ENCODE peak calls at places on chromosomes 3 and 15, in ten cellular contexts. C, W, I, V, R, Y, E, S, F and X are unnamed samples.

GRCh38 chr3:118380576-118380975 is 654.1 kb downstream of the IGSF11 start:
- DNase-seq in C (no peak), W (no peak), I (no peak), V (no peak), R (no peak), Y (no peak), E (no peak), S (no peak), F (no peak), X (no peak)

GRCh38 chr3:15180042-15180611 is 25.9 kb upstream of the CAPN7 start:
- DNase-seq in C (no peak), W (no peak), I (no peak), V (no peak), R (no peak), Y (no peak), E (no peak), S (peak; percentile 40), F (no peak), X (no peak)

GRCh38 chr3:183261103-183261502 is 8.1 kb downstream of the B3GNT5 start:
- DNase-seq in C (no peak), W (no peak), I (no peak), V (no peak), R (no peak), Y (no peak), E (no peak), S (no peak), F (no peak), X (no peak)

GRCh38 chr3:196979545-196979944 is 10.9 kb upstream of the PIGZ start:
- DNase-seq in C (no peak), W (no peak), I (peak; percentile 69), V (no peak), R (no peak), Y (no peak), E (peak; percentile 66), S (no peak), F (no peak), X (no peak)

GRCh38 chr3:34504755-34505154 is 706.3 kb downstream of the PDCD6IP start:
- DNase-seq in C (no peak), W (no peak), I (no peak), V (no peak), R (no peak), Y (no peak), E (no peak), S (no peak), F (no peak), X (no peak)

GRCh38 chr3:106403746-106404145 is 534.9 kb upstream of the CBLB start:
- DNase-seq in C (no peak), W (no peak), I (no peak), V (peak; percentile 32), R (no peak), Y (no peak), E (no peak), S (no peak), F (no peak), X (no peak)

GRCh38 chr3:141366285-141367037 is 1.8 kb upstream of the ZBTB38 start:
- DNase-seq in C (no peak), W (peak; percentile 87), I (peak; percentile 95), V (no peak), R (peak; percentile 88), Y (peak; percentile 89), E (peak; percentile 32), S (no peak), F (peak; percentile 34), X (no peak)

GRCh38 chr3:13137808-13138565 is 64.8 kb upstream of the IQSEC1 start:
- DNase-seq in C (peak; percentile 36), W (no peak), I (no peak), V (peak; percentile 33), R (peak; percentile 17), Y (no peak), E (no peak), S (no peak), F (no peak), X (peak; percentile 75)

GRCh38 chr3:161925749-161926360 is 429.2 kb downstream of the OTOL1 start:
- DNase-seq in C (no peak), W (no peak), I (no peak), V (no peak), R (no peak), Y (no peak), E (no peak), S (no peak), F (no peak), X (no peak)

GRCh38 chr3:46955801-46956259 is 20.7 kb downstream of the CCDC12 start:
- DNase-seq in C (no peak), W (no peak), I (no peak), V (no peak), R (no peak), Y (no peak), E (no peak), S (no peak), F (no peak), X (no peak)

GRCh38 chr3:32593903-32594525 is 23.4 kb upstream of the DYNC1LI1 start:
- DNase-seq in C (no peak), W (peak; percentile 67), I (peak; percentile 60), V (no peak), R (peak; percentile 25), Y (no peak), E (no peak), S (no peak), F (no peak), X (no peak)

GRCh38 chr3:99863588-99863987 is 45.9 kb downstream of the CMSS1 start:
- DNase-seq in C (no peak), W (no peak), I (no peak), V (no peak), R (no peak), Y (no peak), E (no peak), S (no peak), F (no peak), X (no peak)

GRCh38 chr3:174619244-174619643 is 239.9 kb upstream of the NAALADL2 start:
- DNase-seq in C (no peak), W (no peak), I (no peak), V (no peak), R (no peak), Y (no peak), E (no peak), S (no peak), F (no peak), X (no peak)

GRCh38 chr15:63708141-63708772 is 111.1 kb downstream of the FBXL22 start:
- DNase-seq in C (no peak), W (no peak), I (peak; percentile 11), V (no peak), R (no peak), Y (no peak), E (no peak), S (no peak), F (no peak), X (no peak)

GRCh38 chr15:58568157-58568571 is 136.4 kb downstream of the LIPC start:
- DNase-seq in C (no peak), W (peak; percentile 51), I (no peak), V (no peak), R (peak; percentile 45), Y (no peak), E (peak; percentile 40), S (no peak), F (no peak), X (peak; percentile 44)

GRCh38 chr15:61047783-61048182 is 181.3 kb downstream of the RORA start:
- DNase-seq in C (no peak), W (no peak), I (no peak), V (no peak), R (no peak), Y (no peak), E (no peak), S (no peak), F (no peak), X (no peak)

GRCh38 chr3:71309886-71310285 is 273.6 kb downstream of the FOXP1 start:
- DNase-seq in C (no peak), W (no peak), I (peak; percentile 61), V (no peak), R (no peak), Y (no peak), E (no peak), S (no peak), F (no peak), X (no peak)

GRCh38 chr3:39090922-39091321 is 16.5 kb downstream of the GORASP1 start:
- DNase-seq in C (no peak), W (peak; percentile 37), I (peak; percentile 24), V (no peak), R (no peak), Y (no peak), E (no peak), S (no peak), F (no peak), X (no peak)

GRCh38 chr3:99313481-99313880 is 324.9 kb upstream of the COL8A1 start:
- DNase-seq in C (no peak), W (no peak), I (peak; percentile 42), V (no peak), R (no peak), Y (no peak), E (no peak), S (no peak), F (no peak), X (no peak)

GRCh38 chr3:150391200-150391599 is 16.9 kb upstream of the TSC22D2 start:
- DNase-seq in C (no peak), W (no peak), I (peak; percentile 41), V (no peak), R (no peak), Y (no peak), E (no peak), S (no peak), F (no peak), X (no peak)

GRCh38 chr15:67135494-67135893 is 70.1 kb downstream of the SMAD3 start:
- DNase-seq in C (no peak), W (no peak), I (peak; percentile 84), V (no peak), R (peak; percentile 20), Y (peak; percentile 82), E (no peak), S (no peak), F (no peak), X (no peak)
- TF ChIP-seq CTCF in C (no peak), W (no peak), I (peak; percentile 45), V (no peak), R (no peak), Y (peak; percentile 54), E (no peak), S (no peak), F (no peak), X (peak; percentile 43)

GRCh38 chr3:57788624-57789018 is 32.5 kb downstream of the SLMAP start:
- DNase-seq in C (no peak), W (no peak), I (no peak), V (no peak), R (no peak), Y (no peak), E (no peak), S (no peak), F (no peak), X (no peak)
- TF ChIP-seq CTCF in C (no peak), W (no peak), I (no peak), V (no peak), R (no peak), Y (no peak), E (no peak), S (no peak), F (no peak), X (no peak)

GRCh38 chr3:75176886-75177285 is 487.2 kb upstream of the FRG2C start:
- DNase-seq in C (no peak), W (no peak), I (peak; percentile 7), V (peak; percentile 43), R (no peak), Y (no peak), E (no peak), S (no peak), F (no peak), X (no peak)

GRCh38 chr3:75171632-75172230 is 492.4 kb upstream of the FRG2C start:
- DNase-seq in C (no peak), W (no peak), I (peak; percentile 13), V (peak; percentile 31), R (no peak), Y (no peak), E (no peak), S (no peak), F (no peak), X (no peak)
- TF ChIP-seq CTCF in C (no peak), W (peak; percentile 49), I (peak; percentile 55), V (peak; percentile 71), R (no peak), Y (peak; percentile 51), E (no peak), S (peak; percentile 50), F (peak; percentile 43), X (peak; percentile 54)

GRCh38 chr15:92157666-92158298 is 235.9 kb upstream of the ST8SIA2 start:
- DNase-seq in C (no peak), W (peak; percentile 18), I (no peak), V (no peak), R (no peak), Y (no peak), E (no peak), S (no peak), F (no peak), X (peak; percentile 30)
- TF ChIP-seq CTCF in C (no peak), W (no peak), I (no peak), V (no peak), R (no peak), Y (no peak), E (no peak), S (no peak), F (no peak), X (no peak)